ENCODE peak calls at places on chromosomes 2 and 18, in eight cellular contexts. B, E, T, I, X, V, Y and U are unnamed samples. For H3K27me3 and H3K36me3, the result is how much of the 10 kb centered on the place peaks cover.

GRCh38 chr18:49207373-49207772 is 253.1 kb downstream of the DYM start:
- DNase-seq in X (no peak), T (peak), Y (no peak), V (no peak), I (peak), E (no peak), B (no peak), U (no peak)

GRCh38 chr2:42742740-42743666 is 20.9 kb downstream of the OXER1 start:
- DNase-seq in T (no peak), B (no peak), I (peak), X (no peak), Y (no peak), V (no peak), E (no peak), U (no peak)

GRCh38 chr2:31335921-31336570 is 78.5 kb downstream of the XDH start:
- DNase-seq in I (peak), T (peak), X (peak), B (no peak), Y (no peak), E (no peak), V (no peak), U (peak)

GRCh38 chr18:44229693-44230108 is 451.0 kb upstream of the SETBP1 start:
- DNase-seq in T (peak), I (peak), X (peak), E (no peak), B (peak), V (peak), Y (peak), U (peak)

GRCh38 chr2:69163109-69163508 is 150.1 kb downstream of the ANTXR1 start:
- DNase-seq in Y (peak), I (peak), V (no peak), E (no peak), X (no peak), T (peak), B (no peak), U (peak)

GRCh38 chr2:120951701-120952100 is 216.0 kb downstream of the GLI2 start:
- DNase-seq in I (no peak), T (no peak), Y (no peak), X (no peak), V (no peak), B (no peak), E (no peak), U (no peak)

GRCh38 chr2:18585526-18585925 is 3.8 kb downstream of the NT5C1B start:
- DNase-seq in B (no peak), I (peak), X (no peak), T (no peak), V (no peak), Y (no peak), E (no peak), U (no peak)

GRCh38 chr2:120109186-120110061 is 96.5 kb downstream of the EPB41L5 start:
- DNase-seq in V (no peak), Y (no peak), X (no peak), I (peak), T (peak), E (peak), B (no peak), U (no peak)

GRCh38 chr2:228589115-228589514 is 407.6 kb upstream of the SPHKAP start:
- DNase-seq in B (no peak), T (no peak), Y (no peak), E (no peak), I (peak), V (no peak), X (no peak), U (no peak)

GRCh38 chr18:25033747-25034471 is 318.1 kb downstream of the ZNF521 start:
- DNase-seq in I (peak), Y (no peak), B (no peak), X (no peak), E (no peak), T (no peak), V (no peak), U (no peak)

GRCh38 chr2:169715379-169716228 is 18.0 kb upstream of the KLHL23 start:
- DNase-seq in T (no peak), X (peak), Y (peak), V (peak), I (no peak), B (peak), E (peak), U (no peak)

GRCh38 chr18:33560686-33561370 is 17.2 kb upstream of the ASXL3 start:
- DNase-seq in V (peak), B (peak), X (no peak), Y (no peak), E (no peak), I (peak), T (peak), U (no peak)

GRCh38 chr2:139790807-139791206 is 1010.6 kb upstream of the NXPH2 start:
- DNase-seq in Y (no peak), T (no peak), B (no peak), I (peak), E (no peak), V (peak), X (no peak), U (no peak)

GRCh38 chr18:79506191-79507075 is 110.7 kb downstream of the NFATC1 start:
- DNase-seq in B (no peak), X (no peak), T (no peak), I (no peak), V (no peak), E (no peak), Y (no peak), U (no peak)

GRCh38 chr2:138071720-138072719 is 107.7 kb downstream of the HNMT start:
- DNase-seq in I (peak), Y (no peak), V (no peak), X (no peak), E (no peak), B (no peak), T (no peak), U (no peak)

GRCh38 chr18:61892683-61893303 is at the start of gene RNF152:
- DNase-seq in X (peak), E (no peak), B (peak), V (peak), Y (peak), T (no peak), I (peak), U (no peak)

DNA sequence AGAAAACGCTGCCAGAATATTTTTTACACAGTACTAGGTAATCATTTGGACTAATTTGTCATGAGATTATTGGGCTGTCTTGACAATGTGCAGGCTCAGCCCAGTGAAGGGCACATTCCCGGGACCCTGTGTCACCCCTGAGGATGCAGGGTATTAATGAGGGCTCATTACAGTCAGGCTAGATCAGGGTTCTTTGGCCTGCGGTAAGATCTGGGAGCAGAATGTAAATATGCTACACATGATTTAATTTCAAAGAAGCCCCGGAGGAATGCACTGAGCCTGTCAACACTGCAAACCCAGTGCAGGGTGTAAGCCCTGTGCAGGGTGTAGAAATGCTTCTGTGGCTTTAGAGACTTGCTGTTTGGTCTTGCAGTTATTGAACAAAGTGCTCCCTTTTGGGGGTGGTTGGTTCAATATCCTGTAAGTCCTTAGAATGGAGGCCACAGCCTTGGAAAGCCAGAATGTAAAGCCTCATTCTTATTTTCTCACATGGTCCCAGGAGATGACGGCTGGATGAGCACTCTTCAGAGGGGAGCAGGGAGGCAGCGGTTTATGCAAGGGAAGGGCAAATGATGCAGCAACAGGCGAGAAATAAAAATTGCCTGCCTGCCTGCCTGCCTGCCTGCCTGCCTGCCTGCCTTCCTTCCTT is 148.6 kb downstream of the VAPA start:
- DNase-seq in Y (no peak), I (no peak), V (peak), X (no peak), T (no peak), E (no peak), B (no peak), U (no peak)
- H3K4me3 ChIP-seq in Y (no peak), I (no peak), V (no peak), X (no peak), T (no peak), E (no peak), B (no peak), U (no peak)

GRCh38 chr18:69897397-69898108 is 50.1 kb downstream of the CD226 start:
- DNase-seq in V (no peak), Y (no peak), B (no peak), E (no peak), I (no peak), T (no peak), X (no peak), U (no peak)
- H3K27me3 ChIP-seq in V (under half), Y (under half), B (under half), E (under half), I (under half), T (under half), X (under half), U (under half)

DNA sequence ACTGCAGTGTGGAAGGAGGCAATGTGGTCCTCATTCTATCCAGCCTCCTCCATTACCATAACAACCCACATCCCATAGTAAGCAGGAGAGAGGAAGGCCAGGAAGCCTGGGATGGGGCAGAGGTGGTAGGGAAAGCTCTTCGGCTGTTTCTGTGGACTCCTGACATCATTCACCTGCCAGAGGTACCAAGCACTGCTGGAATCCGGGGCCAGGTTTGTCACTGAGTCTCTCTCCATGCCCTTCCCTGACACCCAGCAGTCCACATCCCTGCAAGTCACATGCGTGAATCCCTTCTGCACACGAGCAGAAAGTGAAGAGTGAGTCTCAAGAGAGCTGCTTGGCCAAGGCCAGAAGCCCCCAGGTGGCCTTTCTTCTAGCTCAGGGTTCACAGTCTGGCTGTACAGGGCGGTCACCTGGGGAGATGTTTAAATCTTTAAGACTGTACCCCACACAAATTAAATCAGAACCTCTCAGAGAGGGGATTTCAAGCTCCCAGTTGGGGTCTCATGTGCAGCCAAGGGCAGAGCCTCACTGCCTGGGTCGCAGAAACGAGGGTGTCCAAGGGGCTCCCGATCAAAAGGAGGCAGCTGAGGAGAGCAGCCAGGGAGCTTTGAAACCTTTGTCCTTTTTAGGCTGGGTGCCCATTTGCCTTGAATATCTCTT is 94.2 kb downstream of the ARMC9 start:
- DNase-seq in X (no peak), V (no peak), T (no peak), Y (no peak), E (no peak), I (no peak), B (no peak), U (no peak)
- H3K36me3 ChIP-seq in X (under half), V (under half), T (under half), Y (under half), E (under half), I (under half), B (under half), U (under half)

GRCh38 chr2:78992451-78992806 is 33.1 kb upstream of the REG3G start:
- DNase-seq in T (no peak), X (no peak), Y (no peak), E (no peak), I (no peak), B (no peak), V (peak), U (no peak)
- H3K4me3 ChIP-seq in T (no peak), X (no peak), Y (no peak), E (no peak), I (no peak), B (no peak), V (peak), U (no peak)

GRCh38 chr2:197806317-197806633 is 1.9 kb downstream of the PLCL1 start:
- DNase-seq in T (no peak), X (no peak), I (no peak), E (no peak), B (no peak), Y (no peak), V (no peak), U (no peak)
- H3K27me3 ChIP-seq in T (under half), X (under half), I (under half), E (under half), B (under half), Y (under half), V (under half), U (under half)

GRCh38 chr2:159737917-159738296 is 25.6 kb downstream of the MARCHF7 start:
- DNase-seq in T (no peak), V (no peak), X (no peak), I (no peak), B (no peak), E (no peak), Y (no peak), U (no peak)

GRCh38 chr2:159738509-159739390 is 26.4 kb downstream of the MARCHF7 start:
- DNase-seq in T (no peak), V (no peak), E (peak), Y (no peak), B (no peak), I (no peak), X (no peak), U (no peak)

GRCh38 chr2:159737292-159737916 is 25.1 kb downstream of the MARCHF7 start:
- DNase-seq in B (no peak), I (peak), T (no peak), V (no peak), X (no peak), E (no peak), Y (no peak), U (no peak)

GRCh38 chr2:159736048-159736447 is 23.7 kb downstream of the MARCHF7 start:
- DNase-seq in I (peak), Y (no peak), X (no peak), T (no peak), B (no peak), E (no peak), V (no peak), U (no peak)

GRCh38 chr2:159735648-159736047 is 23.3 kb downstream of the MARCHF7 start:
- DNase-seq in I (peak), E (no peak), X (no peak), Y (no peak), T (no peak), V (no peak), B (no peak), U (no peak)
- H3K36me3 ChIP-seq in I (under half), E (half or more), X (under half), Y (under half), T (under half), V (half or more), B (under half), U (under half)

DNA sequence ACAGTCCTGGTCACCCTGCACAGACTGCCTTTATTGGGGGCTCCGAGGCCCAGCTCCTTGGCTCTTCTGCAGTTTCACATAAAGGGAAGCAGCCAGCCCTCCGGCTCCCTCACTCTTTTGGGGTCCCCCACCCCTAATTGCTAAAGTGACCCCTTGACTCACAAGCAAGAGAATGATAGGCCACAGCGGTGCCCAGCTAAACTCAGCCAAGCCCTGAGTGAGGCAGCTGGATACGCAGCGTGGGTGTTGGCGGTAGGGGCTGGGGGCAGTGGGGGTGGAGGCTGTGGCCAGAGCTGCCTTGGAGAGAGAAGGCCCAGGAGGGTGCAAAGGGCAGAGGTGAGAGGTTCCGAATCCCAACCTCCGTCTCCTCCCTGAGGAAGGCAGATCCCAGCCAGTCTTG is 25.5 kb upstream of the ALPP start:
- DNase-seq in I (no peak), E (no peak), V (no peak), Y (no peak), B (no peak), T (no peak), X (no peak), U (no peak)
- H3K4me3 ChIP-seq in I (no peak), E (no peak), V (no peak), Y (no peak), B (no peak), T (no peak), X (no peak), U (no peak)

GRCh38 chr2:241855888-241856422 is 2.7 kb downstream of the PDCD1 start:
- DNase-seq in E (no peak), I (no peak), V (no peak), Y (no peak), B (no peak), X (no peak), T (no peak), U (no peak)
- H3K27me3 ChIP-seq in E (under half), I (under half), V (under half), Y (under half), B (under half), X (under half), T (under half), U (under half)